ENCODE peak calls at places on chromosomes 1 and 21, in ten cellular contexts. V, R, Q, L, H, N, Y, O, W and T are unnamed samples.
A peak's percentile ranks its signal among the peaks of the same experiment; 100 is the strongest.

GRCh38 chr1:66564250-66564649 is 30.3 kb downstream of the SGIP1 start:
- ATAC-seq in H (no peak), R (peak; percentile 42), V (peak; percentile 95), Y (no peak), W (no peak), Q (peak; percentile 35), L (no peak), O (peak; percentile 76), N (peak; percentile 64), T (no peak)

GRCh38 chr21:29064850-29065481 is 8.5 kb downstream of the CCT8 start:
- ATAC-seq in Q (no peak), O (no peak), L (no peak), W (peak; percentile 36), N (no peak), Y (no peak), H (no peak), R (no peak), V (no peak), T (peak; percentile 78)

GRCh38 chr1:53093451-53093754 is 31.4 kb downstream of the PODN start:
- ATAC-seq in N (no peak), H (no peak), O (no peak), Y (no peak), L (no peak), V (no peak), R (no peak), W (no peak), Q (no peak), T (no peak)

GRCh38 chr21:45993210-45994085 is 11.9 kb downstream of the COL6A1 start:
- ATAC-seq in Y (no peak), L (no peak), R (no peak), H (no peak), Q (no peak), V (no peak), N (peak; percentile 27), O (no peak), W (peak; percentile 13), T (no peak)

GRCh38 chr1:162756523-162756922 is 34.0 kb upstream of the HSD17B7 start:
- ATAC-seq in Y (no peak), V (peak; percentile 83), R (no peak), Q (no peak), O (peak; percentile 64), W (no peak), H (no peak), L (no peak), N (no peak), T (no peak)

GRCh38 chr21:31986035-31986856 is 113.4 kb downstream of the HUNK start:
- ATAC-seq in Q (no peak), V (no peak), Y (no peak), L (no peak), R (no peak), H (no peak), W (no peak), N (no peak), O (no peak), T (no peak)

GRCh38 chr1:183073320-183073719 is 50.1 kb downstream of the LAMC1 start:
- ATAC-seq in H (no peak), W (peak; percentile 25), Q (no peak), N (no peak), V (no peak), Y (no peak), O (no peak), L (no peak), R (no peak), T (no peak)

GRCh38 chr1:186578325-186579016 is 101.8 kb downstream of the PTGS2 start:
- ATAC-seq in H (no peak), N (no peak), W (no peak), L (no peak), Y (peak; percentile 70), R (no peak), O (no peak), Q (no peak), V (peak; percentile 89), T (no peak)